ENCODE peak calls at places on chromosomes 16 and 17, in four cellular contexts. F is heart right ventricle, K is OCI-LY7, P is brain microvascular endothelial cell. E is an unnamed sample.

GRCh38 chr16:28513484-28514181 is 7.0 kb upstream of the IL27 start:
- DNase-seq in K (no peak), P (no peak), F (no peak), E (no peak)

GRCh38 chr16:47018223-47018891 is 44.9 kb upstream of the DNAJA2 start:
- DNase-seq in F (no peak), K (peak), P (peak), E (peak)

GRCh38 chr17:69828087-69828486 is 246.9 kb upstream of the KCNJ16 start:
- DNase-seq in K (no peak), F (peak), P (peak), E (no peak)

GRCh38 chr17:82930924-82931695 is 91.3 kb upstream of the ZNF750 start:
- DNase-seq in K (no peak), P (no peak), F (no peak), E (peak)

GRCh38 chr17:72099919-72100318 is 20.9 kb upstream of the SOX9 start:
- DNase-seq in F (no peak), P (no peak), K (no peak), E (no peak)

GRCh38 chr16:4733747-4734062 is 366 bp downstream of the ANKS3 start:
- DNase-seq in F (no peak), K (no peak), P (peak), E (no peak)

GRCh38 chr17:2034806-2035548 is 5.0 kb downstream of the DPH1 start:
- DNase-seq in F (no peak), K (no peak), P (no peak), E (no peak)

GRCh38 chr16:12239953-12240485 is 263.5 kb downstream of the SNX29 start:
- DNase-seq in K (no peak), P (peak), F (no peak), E (no peak)

GRCh38 chr17:45666046-45666600 is 118.0 kb upstream of the CRHR1 start:
- DNase-seq in P (no peak), K (no peak), F (no peak), E (no peak)

GRCh38 chr17:16214190-16215001 is 938 bp downstream of the NCOR1 start:
- DNase-seq in P (no peak), F (no peak), K (no peak), E (no peak)

DNA sequence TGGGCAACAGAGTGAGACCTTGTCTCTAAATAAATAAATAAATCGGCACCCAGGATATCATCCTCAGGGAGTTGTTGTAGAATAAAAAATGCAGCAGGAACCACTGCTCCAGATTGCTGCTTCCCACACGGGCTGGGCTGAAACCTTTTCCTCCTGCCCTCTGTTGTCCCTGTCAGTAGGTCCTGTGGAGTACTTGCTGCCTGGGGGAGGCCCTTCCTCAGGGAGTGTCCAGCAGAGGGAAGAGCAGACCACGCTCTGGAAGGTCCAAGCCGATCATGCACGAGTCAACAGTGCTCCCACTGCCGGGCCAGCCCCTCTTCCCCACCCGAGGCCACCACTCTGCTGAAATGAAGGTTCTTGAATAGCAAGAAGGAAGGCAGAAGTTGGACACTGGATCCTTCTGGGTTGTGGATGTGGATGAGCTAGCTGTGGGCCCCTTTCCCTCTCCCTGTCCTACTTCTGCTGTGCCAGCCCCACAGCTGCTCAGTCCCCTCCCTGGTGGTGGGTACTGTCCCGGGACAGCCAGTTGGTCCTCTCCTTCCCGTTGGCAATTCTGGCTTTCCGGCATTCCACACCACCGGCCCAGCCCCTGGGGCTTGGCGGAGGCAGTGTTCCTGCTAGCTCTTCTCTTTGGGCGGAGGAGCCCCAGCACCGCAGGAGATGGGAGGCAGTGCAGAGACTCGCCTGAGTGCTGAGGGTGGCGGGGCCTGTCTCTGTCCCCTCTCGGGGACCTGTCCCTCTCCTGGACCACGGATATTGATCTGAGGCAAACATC is 10.8 kb downstream of the CDK5R1 start:
- DNase-seq in K (no peak), P (no peak), F (no peak), E (no peak)
- TF ChIP-seq CTCF in K (no peak), P (peak), F (peak), E (no peak)

GRCh38 chr16:15055141-15056053 is 477 bp downstream of the NTAN1 start:
- DNase-seq in F (peak), P (no peak), K (peak), E (no peak)
- TF ChIP-seq CTCF in F (peak), P (no peak), K (peak), E (no peak)

DNA sequence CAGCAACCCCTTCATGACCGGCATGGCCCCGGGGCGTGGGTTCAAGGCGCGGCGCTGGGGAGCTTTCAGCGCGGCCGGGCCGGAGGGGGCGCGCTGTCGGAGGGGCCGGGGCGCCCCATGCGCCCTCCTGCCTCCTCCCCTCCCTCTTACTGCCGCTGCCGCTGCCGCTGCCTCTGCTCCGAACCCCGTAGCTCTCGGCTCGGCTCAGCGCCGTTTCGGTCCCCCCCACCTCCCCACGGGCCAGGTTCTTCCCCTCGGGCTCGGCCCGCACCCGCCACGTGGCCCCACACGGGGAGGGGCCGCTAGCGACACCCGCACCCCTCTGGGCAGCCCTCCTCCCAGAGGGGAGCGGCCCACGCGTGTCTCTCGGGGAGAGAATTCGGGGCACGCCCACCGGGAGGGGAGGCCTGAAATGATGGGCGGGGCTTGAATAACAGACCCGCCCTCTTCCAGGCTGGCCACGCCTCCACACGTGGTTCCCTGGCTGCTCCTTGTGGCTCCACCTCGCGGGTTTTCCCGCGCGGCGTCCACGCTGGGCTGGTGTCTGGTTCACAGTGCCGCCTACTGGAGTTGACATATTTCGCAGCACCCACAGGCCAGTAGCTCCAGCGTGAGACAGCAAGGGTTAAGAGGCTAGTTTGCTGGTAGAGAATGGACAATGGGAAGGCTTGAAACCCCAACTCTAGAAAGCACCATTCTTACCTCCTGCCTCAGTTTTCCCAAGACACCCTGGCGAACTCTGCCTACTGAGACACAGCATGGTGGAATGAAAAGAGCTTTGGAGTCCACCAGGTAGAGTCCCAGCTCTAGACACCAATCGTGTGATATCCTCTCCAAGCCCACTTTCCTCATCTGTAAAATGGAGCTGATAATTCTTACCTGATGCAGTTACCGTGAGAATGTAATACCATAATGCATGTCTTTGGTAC is at the start of gene KCNH4:
- DNase-seq in K (peak), P (peak), F (peak), E (no peak)
- TF ChIP-seq CTCF in K (peak), P (peak), F (peak), E (no peak)

GRCh38 chr16:2470603-2471015 is 488 bp upstream of the NTN3 start:
- DNase-seq in K (peak), F (no peak), P (no peak), E (no peak)

GRCh38 chr16:2470234-2470601 is 879 bp upstream of the NTN3 start:
- DNase-seq in F (no peak), P (no peak), K (no peak), E (no peak)

GRCh38 chr16:2471653-2472487 is 773 bp downstream of the NTN3 start:
- DNase-seq in K (no peak), P (no peak), F (no peak), E (no peak)

GRCh38 chr16:2472488-2472864 is 1.4 kb downstream of the NTN3 start:
- DNase-seq in K (no peak), F (no peak), P (no peak), E (no peak)

DNA sequence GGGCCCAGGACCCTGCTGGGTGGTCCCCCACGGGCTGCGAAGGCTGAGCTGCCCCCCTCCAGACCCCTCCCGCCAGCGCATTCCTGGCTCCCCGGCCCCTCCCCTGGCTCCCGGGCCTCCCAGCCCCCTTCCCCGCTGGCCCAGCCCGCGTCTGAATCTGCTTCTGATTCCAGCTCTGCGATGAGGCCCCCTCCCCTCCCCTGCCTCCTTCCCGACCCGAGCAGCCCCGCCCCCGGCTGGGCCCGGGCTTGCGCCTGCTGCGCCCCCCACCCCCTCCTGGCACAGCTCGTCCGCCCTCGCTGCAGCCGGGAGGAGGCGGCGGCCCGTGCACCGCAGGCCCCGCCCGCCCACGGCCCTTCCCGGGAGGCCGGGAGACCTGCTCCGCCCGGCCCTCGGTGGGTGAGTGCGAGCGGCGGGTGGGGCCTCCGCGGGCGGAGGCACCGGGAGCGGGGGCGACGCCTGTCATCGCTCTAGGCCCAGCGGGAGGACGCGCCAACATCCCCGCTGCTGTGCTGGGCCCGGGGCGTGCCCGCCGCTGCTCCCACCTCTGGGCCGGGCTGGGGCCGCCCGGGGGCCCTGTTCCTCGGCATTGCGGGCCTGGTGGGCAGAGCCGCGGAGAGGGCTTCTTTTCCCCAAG is at the start of gene NTN3:
- DNase-seq in F (no peak), K (peak), P (no peak), E (peak)
- TF ChIP-seq CTCF in F (no peak), K (no peak), P (no peak), E (no peak)

DNA sequence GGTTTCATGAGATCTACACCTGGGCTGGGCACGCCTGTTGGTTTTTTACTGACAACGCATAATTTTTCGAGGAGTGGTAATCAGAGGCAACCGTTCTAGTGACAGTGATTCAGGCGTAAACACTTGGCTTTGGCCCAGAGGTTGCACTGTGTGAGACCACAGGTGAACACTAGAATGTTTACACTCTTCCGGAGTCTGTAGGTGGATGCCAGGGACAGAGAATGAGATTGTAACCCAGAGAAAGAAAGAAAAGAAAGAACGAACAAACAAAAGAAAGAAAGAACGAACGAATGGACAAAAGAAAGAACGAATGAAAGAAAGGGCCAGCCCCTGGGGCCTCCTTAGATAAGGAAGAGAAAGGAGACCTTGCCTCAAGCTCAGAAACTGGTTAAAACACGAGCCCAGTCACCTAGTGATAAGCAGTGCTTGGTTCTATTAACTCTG is 113.2 kb downstream of the PRKCB start:
- DNase-seq in P (no peak), F (no peak), K (no peak), E (no peak)
- TF ChIP-seq CTCF in P (no peak), F (no peak), K (no peak), E (no peak)

E was measured in mesothelial cell of epicardium.